ENCODE peak calls at places on chromosomes 1 and 21, in nine cellular contexts. U, I, M, G, S, E, Q, A and H are unnamed samples. For H3K36me3, the result is how much of the 10 kb centered on the place peaks cover.

GRCh38 chr1:156860639-156861423 is at the start of gene NTRK1:
- DNase-seq in U (no peak), I (peak), M (no peak), G (peak), S (no peak), E (no peak), Q (peak), A (peak), H (no peak)

GRCh38 chr21:32653326-32653901 is 41.2 kb upstream of the CFAP298 start:
- DNase-seq in U (no peak), I (peak), M (no peak), G (no peak), S (peak), E (no peak), Q (no peak), A (no peak), H (no peak)

GRCh38 chr1:37875833-37876232 is 16.4 kb upstream of the MTF1 start:
- DNase-seq in U (no peak), I (peak), M (no peak), G (no peak), S (no peak), E (no peak), Q (no peak), A (no peak), H (no peak)

GRCh38 chr1:202005958-202006357 is 4.4 kb upstream of the ELF3 start:
- DNase-seq in U (no peak), I (peak), M (no peak), G (no peak), S (no peak), E (no peak), Q (no peak), A (no peak), H (no peak)

GRCh38 chr1:85692730-85693314 is 15.4 kb downstream of the ZNHIT6 start:
- DNase-seq in U (no peak), I (peak), M (no peak), G (no peak), S (peak), E (no peak), Q (no peak), A (no peak), H (peak)

GRCh38 chr1:196034080-196034706 is 574.0 kb downstream of the KCNT2 start:
- DNase-seq in U (no peak), I (no peak), M (no peak), G (no peak), S (no peak), E (no peak), Q (no peak), A (no peak), H (no peak)

GRCh38 chr1:91611498-91611917 is 110.9 kb downstream of the CDC7 start:
- DNase-seq in U (no peak), I (no peak), M (peak), G (no peak), S (no peak), E (no peak), Q (peak), A (no peak), H (no peak)

GRCh38 chr1:47688161-47688560 is 250.3 kb downstream of the FOXD2 start:
- DNase-seq in U (no peak), I (no peak), M (no peak), G (no peak), S (no peak), E (no peak), Q (no peak), A (no peak), H (no peak)

GRCh38 chr1:151085953-151086559 is 15.5 kb downstream of the GABPB2 start:
- DNase-seq in U (no peak), I (no peak), M (no peak), G (no peak), S (no peak), E (no peak), Q (no peak), A (no peak), H (no peak)

GRCh38 chr1:121516279-121516967 is 331.6 kb downstream of the SRGAP2C start:
- DNase-seq in U (peak), I (no peak), M (no peak), G (peak), S (no peak), E (no peak), Q (peak), A (no peak), H (no peak)

GRCh38 chr1:31843506-31843905 is 27.7 kb upstream of the SPOCD1 start:
- DNase-seq in U (no peak), I (peak), M (no peak), G (no peak), S (peak), E (no peak), Q (no peak), A (no peak), H (peak)

GRCh38 chr1:15418811-15419515 is 9.3 kb downstream of the EFHD2 start:
- DNase-seq in U (no peak), I (peak), M (no peak), G (no peak), S (no peak), E (no peak), Q (peak), A (no peak), H (no peak)

GRCh38 chr1:163571950-163572349 is 250.2 kb downstream of the NUF2 start:
- DNase-seq in U (no peak), I (no peak), M (no peak), G (no peak), S (no peak), E (no peak), Q (no peak), A (no peak), H (no peak)

GRCh38 chr1:208329291-208329690 is 85.1 kb upstream of the PLXNA2 start:
- DNase-seq in U (no peak), I (no peak), M (no peak), G (no peak), S (no peak), E (no peak), Q (no peak), A (no peak), H (no peak)

GRCh38 chr1:93577536-93578432 is 103.9 kb downstream of the BCAR3 start:
- DNase-seq in U (no peak), I (no peak), M (no peak), G (no peak), S (no peak), E (peak), Q (no peak), A (no peak), H (no peak)

GRCh38 chr1:168218647-168219046 is 7.2 kb upstream of the SFT2D2 start:
- DNase-seq in U (no peak), I (no peak), M (no peak), G (no peak), S (no peak), E (no peak), Q (no peak), A (no peak), H (no peak)

GRCh38 chr21:31182231-31183129 is 144.2 kb upstream of the KRTAP19-8 start:
- DNase-seq in U (no peak), I (no peak), M (no peak), G (no peak), S (no peak), E (no peak), Q (no peak), A (no peak), H (no peak)

GRCh38 chr1:215416497-215416896 is 150.6 kb upstream of the KCTD3 start:
- DNase-seq in U (no peak), I (no peak), M (no peak), G (no peak), S (no peak), E (no peak), Q (no peak), A (no peak), H (no peak)

DNA sequence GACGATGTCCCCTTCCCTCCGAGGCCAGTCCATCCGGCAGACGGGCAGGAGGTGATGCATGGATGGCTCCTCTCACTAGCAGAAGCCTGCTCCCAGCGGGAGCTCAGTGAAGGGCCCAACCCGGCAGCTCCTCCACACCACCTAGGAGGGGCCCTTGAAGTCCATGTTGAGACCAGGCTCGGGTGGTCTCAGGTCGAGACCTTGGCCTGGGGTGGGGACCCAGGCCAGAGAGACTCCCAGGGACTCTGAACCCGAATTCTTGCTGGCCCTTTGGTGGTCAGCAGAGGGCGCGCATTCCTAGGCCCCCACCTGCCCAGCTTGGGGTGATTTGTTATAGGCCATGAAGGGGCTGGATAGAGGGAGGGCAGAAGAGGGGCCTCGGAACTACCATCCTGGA is 642 bp upstream of the NT5C1A start:
- DNase-seq in U (no peak), I (peak), M (no peak), G (no peak), S (no peak), E (no peak), Q (no peak), A (no peak), H (no peak)
- TF ChIP-seq CTCF in U (no peak), I (peak), M (no peak), G (peak), S (peak), E (no peak), Q (no peak), A (no peak), H (peak)

DNA sequence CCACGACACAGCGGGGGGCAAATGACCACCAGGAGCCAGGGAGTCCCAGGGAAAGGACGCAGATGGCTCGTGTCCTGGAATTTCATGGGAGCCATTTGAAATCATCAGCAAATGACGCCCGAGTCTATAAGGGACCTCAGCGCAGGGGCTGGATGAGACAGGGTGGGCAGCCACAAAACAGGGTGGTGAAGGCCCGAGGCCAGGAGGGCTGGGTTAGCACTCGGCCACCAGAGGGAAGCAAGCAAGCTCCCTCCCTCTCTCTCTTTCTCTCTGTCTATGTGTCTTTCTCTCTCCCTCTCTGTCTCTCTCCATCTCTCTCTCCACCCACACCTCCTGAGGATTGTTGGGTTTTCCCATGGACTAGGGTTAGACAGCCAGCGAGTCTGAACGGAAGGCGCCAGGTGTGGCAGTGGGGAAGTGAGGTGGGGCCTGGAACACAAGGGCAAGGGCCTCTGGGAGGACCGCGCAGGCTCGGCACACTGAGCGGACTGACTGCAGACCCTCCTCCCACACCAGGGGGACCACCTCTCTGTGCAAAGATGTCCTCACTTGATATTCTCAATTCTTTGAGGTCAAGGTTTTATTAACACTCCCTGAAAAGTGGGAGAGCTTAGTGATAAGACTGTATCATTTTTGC is 73.8 kb upstream of the TMPRSS2 start:
- DNase-seq in U (no peak), I (no peak), M (no peak), G (no peak), S (no peak), E (no peak), Q (peak), A (no peak), H (no peak)
- H3K4me3 ChIP-seq in U (no peak), I (no peak), M (no peak), G (no peak), S (no peak), E (no peak), Q (no peak), A (no peak), H (no peak)

DNA sequence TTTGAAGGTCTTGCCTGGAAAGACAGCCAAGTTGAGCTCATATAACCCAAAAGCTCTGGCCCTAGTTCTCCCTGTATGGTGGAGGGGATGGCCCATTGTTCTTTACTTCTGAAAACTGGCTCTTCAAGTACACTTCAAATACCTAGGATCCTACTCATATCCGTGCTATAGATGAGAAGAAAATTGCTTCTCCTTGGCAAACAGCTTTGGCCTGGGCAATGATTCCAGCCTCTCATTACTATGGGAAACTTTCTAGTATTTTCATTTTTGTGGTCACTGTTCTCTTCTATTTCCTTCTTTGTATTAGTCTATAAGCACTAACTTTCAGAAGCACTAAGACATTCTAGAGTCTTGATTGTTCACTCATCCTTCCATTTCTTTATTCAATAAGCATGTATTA is 53.7 kb downstream of the ZNF697 start:
- DNase-seq in U (no peak), I (peak), M (no peak), G (no peak), S (no peak), E (no peak), Q (no peak), A (no peak), H (no peak)
- H3K36me3 ChIP-seq in U (under half), I (under half), M (under half), G (under half), S (under half), E (under half), Q (under half), A (under half), H (under half)

GRCh38 chr1:9066945-9067807 is 2.3 kb downstream of the SLC2A5 start:
- DNase-seq in U (no peak), I (peak), M (no peak), G (no peak), S (no peak), E (peak), Q (no peak), A (peak), H (peak)
- TF ChIP-seq CTCF in U (no peak), I (peak), M (no peak), G (no peak), S (no peak), E (no peak), Q (no peak), A (no peak), H (peak)

DNA sequence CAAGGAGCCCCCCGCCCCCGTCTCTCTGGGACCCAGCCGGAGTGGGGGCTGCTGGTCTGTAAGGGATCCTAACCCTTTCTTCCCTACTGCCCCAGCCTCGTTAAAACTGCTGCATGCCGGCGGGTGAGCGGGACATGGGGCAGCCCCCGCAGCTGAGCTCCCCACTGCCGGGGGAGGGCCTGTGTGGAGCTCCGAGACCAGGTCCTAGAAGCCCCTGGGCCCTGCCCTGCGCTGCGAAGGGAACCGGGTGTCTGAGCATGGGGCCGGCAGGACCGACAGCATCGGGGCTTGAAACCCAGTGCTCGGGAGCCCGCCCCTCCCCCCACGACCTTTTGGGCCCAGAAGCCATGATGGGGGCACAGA is 9.2 kb upstream of the COL6A1 start:
- DNase-seq in U (peak), I (peak), M (peak), G (no peak), S (no peak), E (no peak), Q (no peak), A (peak), H (no peak)
- H3K4me3 ChIP-seq in U (no peak), I (no peak), M (no peak), G (no peak), S (no peak), E (no peak), Q (no peak), A (peak), H (peak)